ENCODE peak calls at places on chromosomes 13 and 19, in eight cellular contexts. One of them, this sample, is unnamed.

GRCh38 chr19:42250666-42251531 is 4.0 kb downstream of the ERF start:
- DNase-seq in NAMALWA: no peak
- DNase-seq in NCI-H2081: no peak
- DNase-seq in CD8-positive, alpha-beta T cell: no peak
- DNase-seq in neural crest cell: no peak
- DNase-seq in DMS153: no peak
- DNase-seq in stimulated activated CD4-positive, alpha-beta T cell treated with anti-CD3 and anti-CD28 coated beads, Interleukin-12 subunit alpha, Interleukin-12 subunit beta, amount 100 ng/mL, for 48 hours: no peak
- DNase-seq in glutamatergic neuron: no peak
- DNase-seq in this sample: no peak

GRCh38 chr13:38993381-38993780 is 2.8 kb upstream of the STOML3 start:
- DNase-seq in NAMALWA: no peak
- DNase-seq in NCI-H2081: no peak
- DNase-seq in CD8-positive, alpha-beta T cell: no peak
- DNase-seq in neural crest cell: no peak
- DNase-seq in DMS153: no peak
- DNase-seq in stimulated activated CD4-positive, alpha-beta T cell treated with anti-CD3 and anti-CD28 coated beads, Interleukin-12 subunit alpha, Interleukin-12 subunit beta, amount 100 ng/mL, for 48 hours: no peak
- DNase-seq in glutamatergic neuron: no peak
- DNase-seq in this sample: no peak

GRCh38 chr19:12750851-12751250 is 740 bp upstream of the BEST2 start:
- DNase-seq in NAMALWA: no peak
- DNase-seq in NCI-H2081: no peak
- DNase-seq in CD8-positive, alpha-beta T cell: no peak
- DNase-seq in neural crest cell: no peak
- DNase-seq in DMS153: no peak
- DNase-seq in stimulated activated CD4-positive, alpha-beta T cell treated with anti-CD3 and anti-CD28 coated beads, Interleukin-12 subunit alpha, Interleukin-12 subunit beta, amount 100 ng/mL, for 48 hours: no peak
- DNase-seq in glutamatergic neuron: no peak
- DNase-seq in this sample: no peak

GRCh38 chr19:27793128-27793643 is 1419.8 kb downstream of the UQCRFS1 start:
- DNase-seq in NAMALWA: peak
- DNase-seq in NCI-H2081: peak
- DNase-seq in CD8-positive, alpha-beta T cell: peak
- DNase-seq in neural crest cell: no peak
- DNase-seq in DMS153: peak
- DNase-seq in stimulated activated CD4-positive, alpha-beta T cell treated with anti-CD3 and anti-CD28 coated beads, Interleukin-12 subunit alpha, Interleukin-12 subunit beta, amount 100 ng/mL, for 48 hours: peak
- DNase-seq in glutamatergic neuron: peak
- DNase-seq in this sample: peak

GRCh38 chr19:3625996-3626472 is 556 bp downstream of the CACTIN start:
- DNase-seq in NAMALWA: peak
- DNase-seq in NCI-H2081: no peak
- DNase-seq in CD8-positive, alpha-beta T cell: no peak
- DNase-seq in neural crest cell: no peak
- DNase-seq in DMS153: no peak
- DNase-seq in stimulated activated CD4-positive, alpha-beta T cell treated with anti-CD3 and anti-CD28 coated beads, Interleukin-12 subunit alpha, Interleukin-12 subunit beta, amount 100 ng/mL, for 48 hours: no peak
- DNase-seq in glutamatergic neuron: no peak
- DNase-seq in this sample: no peak

GRCh38 chr13:40236566-40237168 is 429.8 kb downstream of the FOXO1 start:
- DNase-seq in NAMALWA: no peak
- DNase-seq in NCI-H2081: no peak
- DNase-seq in CD8-positive, alpha-beta T cell: no peak
- DNase-seq in neural crest cell: no peak
- DNase-seq in DMS153: no peak
- DNase-seq in stimulated activated CD4-positive, alpha-beta T cell treated with anti-CD3 and anti-CD28 coated beads, Interleukin-12 subunit alpha, Interleukin-12 subunit beta, amount 100 ng/mL, for 48 hours: no peak
- DNase-seq in glutamatergic neuron: no peak
- DNase-seq in this sample: peak

GRCh38 chr19:40689339-40690049 is 957 bp downstream of the NUMBL start:
- DNase-seq in NAMALWA: peak
- DNase-seq in NCI-H2081: no peak
- DNase-seq in CD8-positive, alpha-beta T cell: peak
- DNase-seq in neural crest cell: no peak
- DNase-seq in DMS153: no peak
- DNase-seq in stimulated activated CD4-positive, alpha-beta T cell treated with anti-CD3 and anti-CD28 coated beads, Interleukin-12 subunit alpha, Interleukin-12 subunit beta, amount 100 ng/mL, for 48 hours: no peak
- DNase-seq in glutamatergic neuron: peak
- DNase-seq in this sample: peak

GRCh38 chr13:23428183-23428528 is 5.3 kb downstream of the SACS start:
- DNase-seq in NAMALWA: no peak
- DNase-seq in NCI-H2081: no peak
- DNase-seq in CD8-positive, alpha-beta T cell: no peak
- DNase-seq in neural crest cell: no peak
- DNase-seq in DMS153: no peak
- DNase-seq in stimulated activated CD4-positive, alpha-beta T cell treated with anti-CD3 and anti-CD28 coated beads, Interleukin-12 subunit alpha, Interleukin-12 subunit beta, amount 100 ng/mL, for 48 hours: no peak
- DNase-seq in glutamatergic neuron: no peak
- DNase-seq in this sample: no peak

GRCh38 chr13:113806104-113806471 is 47.1 kb downstream of the TMEM255B start:
- DNase-seq in NAMALWA: no peak
- DNase-seq in NCI-H2081: no peak
- DNase-seq in CD8-positive, alpha-beta T cell: no peak
- DNase-seq in neural crest cell: no peak
- DNase-seq in DMS153: no peak
- DNase-seq in stimulated activated CD4-positive, alpha-beta T cell treated with anti-CD3 and anti-CD28 coated beads, Interleukin-12 subunit alpha, Interleukin-12 subunit beta, amount 100 ng/mL, for 48 hours: no peak
- DNase-seq in glutamatergic neuron: no peak
- DNase-seq in this sample: no peak

GRCh38 chr19:46426506-46427162 is 2.1 kb downstream of the PNMA8C start:
- DNase-seq in NAMALWA: no peak
- DNase-seq in NCI-H2081: peak
- DNase-seq in CD8-positive, alpha-beta T cell: peak
- DNase-seq in neural crest cell: peak
- DNase-seq in DMS153: peak
- DNase-seq in stimulated activated CD4-positive, alpha-beta T cell treated with anti-CD3 and anti-CD28 coated beads, Interleukin-12 subunit alpha, Interleukin-12 subunit beta, amount 100 ng/mL, for 48 hours: peak
- DNase-seq in glutamatergic neuron: peak
- DNase-seq in this sample: no peak